ENCODE peak calls at places on chromosomes 3 and 15, in six cellular contexts. J, P, A, T, C and O are unnamed samples.
A peak's percentile ranks its signal among the peaks of the same experiment; 100 is the strongest.

GRCh38 chr15:77384589-77385359 is 35.1 kb downstream of the PEAK1 start:
- DNase-seq in J (no peak), P (no peak), A (no peak), T (no peak), C (no peak), O (no peak)

GRCh38 chr3:78353231-78353630 is 1313.3 kb downstream of the ROBO2 start:
- DNase-seq in J (no peak), P (no peak), A (no peak), T (no peak), C (no peak), O (no peak)

GRCh38 chr15:60022379-60022741 is 18.2 kb downstream of the FOXB1 start:
- DNase-seq in J (no peak), P (no peak), A (no peak), T (no peak), C (no peak), O (no peak)

GRCh38 chr15:40878785-40879184 is 4.8 kb upstream of the RHOV start:
- DNase-seq in J (no peak), P (no peak), A (no peak), T (no peak), C (no peak), O (no peak)

GRCh38 chr3:126110431-126111125 is 26.7 kb upstream of the SLC41A3 start:
- DNase-seq in J (no peak), P (no peak), A (no peak), T (no peak), C (no peak), O (no peak)

GRCh38 chr3:52890735-52891134 is 6.6 kb downstream of the STIMATE start:
- DNase-seq in J (no peak), P (peak; percentile 26), A (no peak), T (no peak), C (no peak), O (no peak)

GRCh38 chr3:23439080-23439479 is 236.0 kb downstream of the UBE2E2 start:
- DNase-seq in J (no peak), P (no peak), A (no peak), T (no peak), C (no peak), O (no peak)

GRCh38 chr3:136351905-136352304 is 101.8 kb downstream of the PCCB start:
- DNase-seq in J (no peak), P (no peak), A (no peak), T (no peak), C (no peak), O (no peak)

GRCh38 chr3:138188013-138188352 is 882 bp downstream of the ARMC8 start:
- DNase-seq in J (no peak), P (no peak), A (peak; percentile 70), T (no peak), C (no peak), O (no peak)

GRCh38 chr3:122151480-122151879 is 32.0 kb upstream of the CASR start:
- DNase-seq in J (no peak), P (no peak), A (no peak), T (no peak), C (no peak), O (no peak)

GRCh38 chr3:127961963-127962362 is 46.9 kb downstream of the KBTBD12 start:
- DNase-seq in J (no peak), P (no peak), A (no peak), T (no peak), C (no peak), O (peak; percentile 34)